ENCODE peak calls at places on chromosomes 3 and 15, in seven cellular contexts. Q is Calu3; W is stimulated activated CD4-positive, alpha-beta T cell treated with anti-CD3 and anti-CD28 coated beads, Interleukin-2, amount 100 ng/mL, for 48 hours; C is HTR-8/SVneo; A is bronchial epithelial cell; H is T-cell; R is MM.1S. B is an unnamed sample.
A peak's percentile ranks its signal among the peaks of the same experiment; 100 is the strongest.

GRCh38 chr3:34292605-34293300 is 494.3 kb downstream of the PDCD6IP start:
- DNase-seq in Q (no peak), W (no peak), C (no peak), A (no peak), H (no peak), R (no peak), B (no peak)

GRCh38 chr3:111695584-111696213 is 100.6 kb upstream of the ZBED2 start:
- DNase-seq in Q (no peak), W (no peak), C (no peak), A (peak; percentile 90), H (no peak), R (no peak), B (peak; percentile 66)

GRCh38 chr3:31274406-31275024 is 258.2 kb upstream of the STT3B start:
- DNase-seq in Q (no peak), W (no peak), C (no peak), A (no peak), H (no peak), R (no peak), B (no peak)

GRCh38 chr3:105359098-105359762 is 7.5 kb upstream of the ALCAM start:
- DNase-seq in Q (no peak), W (no peak), C (peak; percentile 6), A (peak; percentile 61), H (no peak), R (no peak), B (peak; percentile 86)

GRCh38 chr15:52261498-52262242 is 33.9 kb downstream of the MYO5C start:
- DNase-seq in Q (peak; percentile 87), W (peak; percentile 53), C (peak; percentile 71), A (peak; percentile 87), H (peak; percentile 26), R (peak; percentile 93), B (peak; percentile 79)

GRCh38 chr15:32657198-32657886 is 15.8 kb downstream of the SCG5 start:
- DNase-seq in Q (no peak), W (no peak), C (no peak), A (peak; percentile 84), H (no peak), R (peak; percentile 90), B (no peak)

GRCh38 chr3:13346481-13347389 is 73.4 kb downstream of the NUP210 start:
- DNase-seq in Q (no peak), W (peak; percentile 57), C (peak; percentile 12), A (peak; percentile 14), H (peak; percentile 75), R (no peak), B (peak; percentile 24)

GRCh38 chr15:50241684-50242450 is 23.7 kb downstream of the HDC start:
- DNase-seq in Q (peak; percentile 11), W (no peak), C (no peak), A (peak; percentile 82), H (no peak), R (no peak), B (no peak)

GRCh38 chr3:42148982-42149432 is 57.9 kb downstream of the TRAK1 start:
- DNase-seq in Q (no peak), W (no peak), C (peak; percentile 30), A (peak; percentile 69), H (no peak), R (no peak), B (no peak)

GRCh38 chr3:152365766-152366593 is 97.3 kb downstream of the MBNL1 start:
- DNase-seq in Q (no peak), W (no peak), C (no peak), A (peak; percentile 64), H (no peak), R (no peak), B (no peak)

GRCh38 chr3:191774485-191774884 is 313.5 kb downstream of the PYDC2 start:
- DNase-seq in Q (no peak), W (no peak), C (peak; percentile 42), A (peak; percentile 27), H (no peak), R (no peak), B (no peak)

GRCh38 chr3:16992198-16992597 is 107.4 kb downstream of the PLCL2 start:
- DNase-seq in Q (no peak), W (no peak), C (no peak), A (no peak), H (no peak), R (no peak), B (no peak)

GRCh38 chr3:126850370-126851085 is 132.4 kb upstream of the PLXNA1 start:
- DNase-seq in Q (no peak), W (no peak), C (peak; percentile 70), A (no peak), H (no peak), R (no peak), B (no peak)

GRCh38 chr15:77634266-77634962 is 1.7 kb upstream of the LINGO1 start:
- DNase-seq in Q (peak; percentile 87), W (peak; percentile 71), C (no peak), A (peak; percentile 47), H (peak; percentile 38), R (peak; percentile 70), B (peak; percentile 39)

GRCh38 chr15:39792025-39792893 is 9.6 kb upstream of the FSIP1 start:
- DNase-seq in Q (no peak), W (no peak), C (no peak), A (no peak), H (no peak), R (no peak), B (no peak)

GRCh38 chr3:112888388-112889085 is 41.9 kb upstream of the CD200R1L start:
- DNase-seq in Q (no peak), W (no peak), C (peak; percentile 5), A (peak; percentile 10), H (no peak), R (no peak), B (no peak)

GRCh38 chr3:178439504-178439903 is 96.7 kb upstream of the KCNMB2 start:
- DNase-seq in Q (peak; percentile 39), W (no peak), C (peak; percentile 38), A (peak; percentile 63), H (no peak), R (no peak), B (no peak)

GRCh38 chr3:105828703-105829102 is 40.1 kb downstream of the CBLB start:
- DNase-seq in Q (no peak), W (no peak), C (no peak), A (no peak), H (no peak), R (no peak), B (no peak)

GRCh38 chr3:46006243-46006642 is 10.6 kb upstream of the FYCO1 start:
- DNase-seq in Q (no peak), W (no peak), C (no peak), A (no peak), H (no peak), R (no peak), B (no peak)

GRCh38 chr15:48887144-48887543 is 9.2 kb downstream of the EID1 start:
- DNase-seq in Q (no peak), W (no peak), C (no peak), A (peak; percentile 60), H (no peak), R (no peak), B (peak; percentile 64)

GRCh38 chr15:95557226-95558046 is 773.1 kb upstream of the NR2F2 start:
- DNase-seq in Q (peak; percentile 56), W (no peak), C (peak; percentile 65), A (peak; percentile 91), H (no peak), R (no peak), B (peak; percentile 85)

GRCh38 chr3:184795493-184796198 is 16.3 kb upstream of the VPS8 start:
- DNase-seq in Q (no peak), W (no peak), C (no peak), A (no peak), H (no peak), R (no peak), B (no peak)

GRCh38 chr3:71101014-71101413 is 482.5 kb downstream of the FOXP1 start:
- DNase-seq in Q (no peak), W (no peak), C (peak; percentile 30), A (peak; percentile 96), H (no peak), R (no peak), B (no peak)

GRCh38 chr3:107958151-107958550 is 132.7 kb downstream of the CD47 start:
- DNase-seq in Q (no peak), W (no peak), C (no peak), A (no peak), H (no peak), R (no peak), B (no peak)

GRCh38 chr3:143140550-143140949 is 21.0 kb downstream of the CHST2 start:
- DNase-seq in Q (no peak), W (no peak), C (no peak), A (no peak), H (no peak), R (no peak), B (no peak)

GRCh38 chr3:187878776-187879524 is 133.7 kb upstream of the BCL6 start:
- DNase-seq in Q (no peak), W (no peak), C (peak; percentile 45), A (peak; percentile 79), H (no peak), R (no peak), B (no peak)

GRCh38 chr3:169266986-169267385 is 396.5 kb downstream of the MECOM start:
- DNase-seq in Q (no peak), W (no peak), C (no peak), A (no peak), H (no peak), R (no peak), B (no peak)

GRCh38 chr15:48370460-48370859 is 39.2 kb downstream of the DUT start:
- DNase-seq in Q (no peak), W (no peak), C (no peak), A (peak; percentile 76), H (no peak), R (no peak), B (no peak)

GRCh38 chr3:152719264-152719663 is 115.7 kb upstream of the P2RY1 start:
- DNase-seq in Q (no peak), W (no peak), C (peak; percentile 2), A (peak; percentile 93), H (no peak), R (no peak), B (peak; percentile 80)

GRCh38 chr3:159005148-159005547 is 203.3 kb downstream of the MFSD1 start:
- DNase-seq in Q (no peak), W (no peak), C (no peak), A (no peak), H (no peak), R (no peak), B (no peak)

GRCh38 chr15:52085289-52085688 is 27.3 kb downstream of the BCL2L10 start:
- DNase-seq in Q (no peak), W (no peak), C (no peak), A (peak; percentile 63), H (no peak), R (no peak), B (no peak)

GRCh38 chr15:52095597-52096262 is 16.8 kb downstream of the BCL2L10 start:
- DNase-seq in Q (no peak), W (no peak), C (peak; percentile 45), A (peak; percentile 100), H (no peak), R (no peak), B (no peak)

GRCh38 chr3:52091566-52092290 is 35.4 kb upstream of the DUSP7 start:
- DNase-seq in Q (no peak), W (no peak), C (no peak), A (no peak), H (no peak), R (no peak), B (no peak)

GRCh38 chr3:136802481-136802996 is 16.4 kb upstream of the SLC35G2 start:
- DNase-seq in Q (peak; percentile 67), W (no peak), C (no peak), A (peak; percentile 52), H (no peak), R (no peak), B (peak; percentile 99)

GRCh38 chr3:66303556-66303955 is 82.8 kb downstream of the SLC25A26 start:
- DNase-seq in Q (no peak), W (peak; percentile 15), C (no peak), A (no peak), H (peak; percentile 62), R (no peak), B (no peak)